ENCODE peak calls at places on chromosomes 16 and 17, in six cellular contexts. Y, F, B, C, X and I are unnamed samples.

GRCh38 chr16:41439-42068 is 11.9 kb downstream of the POLR3K start:
- DNase-seq in C (no peak), Y (no peak), F (no peak), B (no peak), X (no peak), I (no peak)

GRCh38 chr16:69444873-69445517 is 20.6 kb downstream of the CYB5B start:
- DNase-seq in X (peak), F (no peak), C (no peak), Y (no peak), B (no peak), I (no peak)

GRCh38 chr17:82399030-82399429 is 19.1 kb upstream of the HEXD start:
- DNase-seq in X (peak), B (no peak), C (no peak), F (peak), Y (peak), I (no peak)

GRCh38 chr17:69524854-69525253 is 110.4 kb downstream of the MAP2K6 start:
- DNase-seq in B (peak), X (no peak), C (no peak), Y (no peak), F (no peak), I (no peak)

GRCh38 chr16:69223882-69224281 is 36.9 kb downstream of the SNTB2 start:
- DNase-seq in Y (no peak), F (no peak), C (no peak), X (peak), B (no peak), I (no peak)

GRCh38 chr17:36674278-36674650 is 72.9 kb downstream of the MRM1 start:
- DNase-seq in Y (no peak), X (no peak), B (no peak), C (no peak), F (no peak), I (no peak)

GRCh38 chr16:10729649-10730048 is 14.0 kb upstream of the NUBP1 start:
- DNase-seq in B (no peak), C (no peak), Y (no peak), F (peak), X (peak), I (no peak)

GRCh38 chr17:77959926-77960521 is 1.5 kb downstream of the TNRC6C start:
- DNase-seq in X (no peak), Y (no peak), F (peak), C (no peak), B (peak), I (no peak)

GRCh38 chr17:82319619-82320062 is 2.2 kb upstream of the CD7 start:
- DNase-seq in B (no peak), Y (no peak), X (no peak), F (no peak), C (no peak), I (no peak)

GRCh38 chr17:39813631-39814030 is 50.5 kb downstream of the IKZF3 start:
- DNase-seq in Y (no peak), F (no peak), C (no peak), X (no peak), B (no peak), I (no peak)

GRCh38 chr16:53944026-53944425 is 240.1 kb downstream of the FTO start:
- DNase-seq in B (no peak), C (no peak), F (no peak), Y (no peak), X (peak), I (no peak)

GRCh38 chr17:63337579-63337978 is 108.5 kb downstream of the CYB561 start:
- DNase-seq in Y (no peak), X (no peak), B (no peak), C (no peak), F (no peak), I (no peak)

GRCh38 chr16:50680556-50680893 is 587 bp downstream of the SNX20 start:
- DNase-seq in Y (no peak), F (no peak), C (peak), X (no peak), B (no peak), I (no peak)

GRCh38 chr17:4305224-4305623 is 41.4 kb upstream of the ANKFY1 start:
- DNase-seq in B (no peak), X (no peak), C (no peak), Y (no peak), F (no peak), I (no peak)

GRCh38 chr16:9603316-9603715 is 511.9 kb downstream of the HAPSTR1 start:
- DNase-seq in Y (no peak), X (no peak), B (peak), C (no peak), F (no peak), I (no peak)

GRCh38 chr16:30778549-30779244 is 8.3 kb downstream of the ZNF629 start:
- DNase-seq in X (no peak), Y (peak), B (no peak), C (no peak), F (no peak), I (no peak)

GRCh38 chr16:82047787-82048186 is 12.7 kb downstream of the HSD17B2 start:
- DNase-seq in B (no peak), F (no peak), C (no peak), Y (no peak), X (no peak), I (no peak)

GRCh38 chr17:43906951-43907424 is 348 bp downstream of the MPP2 start:
- DNase-seq in C (no peak), Y (peak), F (no peak), X (no peak), B (no peak), I (no peak)

GRCh38 chr17:55769625-55770000 is 18.8 kb downstream of the PCTP start:
- DNase-seq in F (no peak), B (no peak), X (peak), C (no peak), Y (peak), I (no peak)

GRCh38 chr16:53785044-53785443 is 81.1 kb downstream of the FTO start:
- DNase-seq in C (no peak), Y (no peak), X (peak), B (no peak), F (no peak), I (no peak)